ENCODE peak calls at places on chromosomes 4 and X, in four cellular contexts. W, X, H and D are unnamed samples.

GRCh38 chr4:153114771-153115321 is 89.4 kb upstream of the TRIM2 start:
- DNase-seq in W (no peak), H (no peak), X (peak; percentile 29), D (no peak)

GRCh38 chr4:127870688-127871087 is 10.0 kb upstream of the PLK4 start:
- DNase-seq in H (no peak), X (no peak), W (no peak), D (no peak)

GRCh38 chrX:15143050-15143824 is 126.6 kb downstream of the ASB9 start:
- DNase-seq in H (peak; percentile 83), X (peak; percentile 70), W (peak; percentile 20), D (peak; percentile 39)

GRCh38 chr4:184007891-184008290 is 102.8 kb downstream of the STOX2 start:
- DNase-seq in W (no peak), H (no peak), X (no peak), D (no peak)

GRCh38 chr4:74623041-74623440 is 171.3 kb downstream of the BTC start:
- DNase-seq in W (no peak), H (peak; percentile 62), X (peak; percentile 65), D (peak; percentile 18)

GRCh38 chr4:189974056-189974455 is 33.4 kb downstream of the FRG1 start:
- DNase-seq in W (no peak), H (no peak), X (no peak), D (no peak)

GRCh38 chr4:86791126-86791525 is 58.1 kb downstream of the SLC10A6 start:
- DNase-seq in H (no peak), X (no peak), W (no peak), D (peak; percentile 8)

GRCh38 chr4:17153572-17153971 is 255.1 kb upstream of the LDB2 start:
- DNase-seq in X (no peak), W (no peak), H (no peak), D (no peak)

GRCh38 chrX:130539721-130540321 is 138.0 kb downstream of the RBMX2 start:
- DNase-seq in X (peak; percentile 54), H (peak; percentile 69), W (peak; percentile 22), D (peak; percentile 28)

GRCh38 chr4:188305690-188306089 is 166.4 kb downstream of the TRIML1 start:
- DNase-seq in X (no peak), H (no peak), W (no peak), D (no peak)

GRCh38 chr4:77493829-77494551 is 111.6 kb upstream of the CXCL13 start:
- DNase-seq in X (no peak), W (no peak), H (no peak), D (no peak)

GRCh38 chrX:71669492-71669891 is 2.1 kb downstream of the LOC101059915 start:
- DNase-seq in W (no peak), H (no peak), X (no peak), D (no peak)

GRCh38 chrX:40987413-40987812 is 97.8 kb upstream of the USP9X start:
- DNase-seq in X (no peak), H (no peak), W (no peak), D (no peak)

GRCh38 chr4:53015681-53016080 is 153.6 kb downstream of the RASL11B start:
- DNase-seq in H (no peak), X (peak; percentile 77), W (peak; percentile 33), D (peak; percentile 49)

GRCh38 chr4:88027611-88028608 is 20.5 kb downstream of the PKD2 start:
- DNase-seq in W (no peak), H (no peak), X (peak; percentile 40), D (no peak)

GRCh38 chr4:25523405-25523804 is 132.2 kb upstream of the SLC34A2 start:
- DNase-seq in W (no peak), X (no peak), H (no peak), D (no peak)

GRCh38 chr4:48017108-48017527 is 546 bp downstream of the NIPAL1 start:
- DNase-seq in H (peak; percentile 78), W (no peak), X (peak; percentile 91), D (peak; percentile 60)

GRCh38 chr4:151324449-151325319 is 721 bp downstream of the SH3D19 start:
- DNase-seq in W (peak; percentile 45), X (peak; percentile 89), H (peak; percentile 86), D (peak; percentile 38)

GRCh38 chr4:3809028-3809427 is 42.8 kb downstream of the ADRA2C start:
- DNase-seq in W (no peak), X (no peak), H (no peak), D (no peak)

GRCh38 chr4:3809451-3810110 is 43.4 kb downstream of the ADRA2C start:
- DNase-seq in H (no peak), X (no peak), W (no peak), D (no peak)

GRCh38 chr4:3807861-3808521 is 41.8 kb downstream of the ADRA2C start:
- DNase-seq in X (no peak), H (no peak), W (no peak), D (no peak)

GRCh38 chr4:3807311-3807710 is 41.1 kb downstream of the ADRA2C start:
- DNase-seq in W (no peak), X (no peak), H (no peak), D (no peak)

GRCh38 chr4:3808597-3808996 is 42.4 kb downstream of the ADRA2C start:
- DNase-seq in H (no peak), X (no peak), W (no peak), D (no peak)
- TF ChIP-seq CTCF in H (no peak), X (no peak), W (no peak), D (no peak)

GRCh38 chr4:146041139-146042004 is 102.7 kb upstream of the ZNF827 start:
- DNase-seq in W (no peak), H (no peak), X (no peak), D (no peak)

GRCh38 chr4:146040623-146041022 is 102.0 kb upstream of the ZNF827 start:
- DNase-seq in W (no peak), H (no peak), X (no peak), D (no peak)
- TF ChIP-seq CTCF in W (no peak), H (no peak), X (no peak), D (no peak)

GRCh38 chr4:72567821-72568620 is 1.0 kb downstream of the ADAMTS3 start:
- DNase-seq in H (peak; percentile 50), X (peak; percentile 88), W (peak; percentile 64), D (peak; percentile 83)
- TF ChIP-seq CTCF in H (no peak), X (peak; percentile 45), W (no peak), D (no peak)

DNA sequence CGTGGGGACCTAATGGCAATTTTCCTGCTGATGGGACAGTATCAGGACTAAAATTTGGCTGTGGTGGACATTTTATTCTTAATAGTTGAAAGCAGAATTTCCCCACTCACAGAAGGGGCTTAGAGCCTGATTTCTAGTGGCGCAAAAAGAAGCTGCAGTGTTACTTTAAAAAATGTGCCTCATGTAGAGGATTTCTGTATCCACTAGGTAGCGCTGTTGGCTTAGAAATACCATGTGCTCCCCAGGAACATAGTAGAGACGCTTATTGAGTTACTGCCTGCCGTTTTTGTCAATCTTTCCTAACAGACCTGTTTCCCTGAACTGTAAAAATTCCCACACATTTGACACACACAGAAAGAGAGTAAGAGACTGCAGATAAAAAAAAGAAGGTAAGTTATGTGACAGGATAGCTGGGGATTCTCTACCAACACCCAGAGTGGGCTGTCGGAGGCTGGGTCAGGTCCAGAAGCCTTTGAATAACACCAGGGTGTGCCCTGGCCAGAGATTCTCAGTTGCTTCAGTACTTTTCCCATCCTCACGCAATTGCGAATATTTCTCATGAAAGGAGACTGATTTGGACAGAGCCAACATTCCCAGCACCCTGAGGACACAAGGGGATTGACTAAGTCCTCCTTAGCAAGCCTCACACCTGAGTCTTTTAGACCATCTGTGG is 88.4 kb downstream of the ZXDA start:
- DNase-seq in H (peak; percentile 53), W (no peak), X (no peak), D (peak; percentile 18)
- TF ChIP-seq CTCF in H (peak; percentile 79), W (peak; percentile 75), X (no peak), D (peak; percentile 61)

GRCh38 chr4:108172780-108173598 is 4.3 kb upstream of the LEF1 start:
- DNase-seq in H (peak; percentile 54), X (peak; percentile 82), W (no peak), D (peak; percentile 73)
- TF ChIP-seq CTCF in H (no peak), X (peak; percentile 1), W (no peak), D (no peak)

DNA sequence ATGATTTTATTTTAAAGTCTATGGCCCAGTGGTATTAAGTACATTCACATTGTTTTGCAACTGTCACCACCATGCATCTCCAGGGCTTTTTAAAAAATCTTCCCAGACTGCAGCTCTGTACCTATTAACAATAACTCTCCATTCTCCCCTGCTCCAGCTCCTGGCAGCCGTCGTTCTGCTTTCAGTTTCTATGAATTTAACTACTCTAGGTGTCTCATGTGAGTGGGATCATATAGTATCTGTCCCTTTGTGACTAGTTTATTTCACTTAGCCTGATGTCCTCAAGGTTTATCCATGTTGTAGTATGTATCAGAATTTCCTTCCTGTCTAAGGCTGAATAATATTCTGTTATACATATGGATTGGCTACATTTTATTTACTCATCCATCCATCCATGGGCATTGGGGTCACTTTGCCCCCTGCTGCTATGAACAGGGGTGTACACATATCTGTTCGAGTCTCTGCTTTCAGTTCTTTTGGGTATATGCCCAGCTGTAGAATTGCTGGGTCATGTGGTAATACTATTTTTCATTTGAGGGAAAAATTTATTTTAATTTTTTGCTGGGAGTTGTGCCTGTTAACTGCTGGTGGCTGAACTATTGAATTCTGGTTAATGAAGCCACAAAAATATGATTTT is 131.3 kb downstream of the ARHGAP10 start:
- DNase-seq in H (no peak), X (no peak), W (no peak), D (no peak)
- TF ChIP-seq CTCF in H (no peak), X (no peak), W (no peak), D (no peak)

GRCh38 chr4:14596904-14597303 is 405.4 kb upstream of the CPEB2 start:
- DNase-seq in W (no peak), X (no peak), H (no peak), D (no peak)
- TF ChIP-seq CTCF in W (no peak), X (no peak), H (no peak), D (peak; percentile 54)

GRCh38 chrX:24676403-24677024 is 17.2 kb upstream of the POLA1 start:
- DNase-seq in H (no peak), X (peak; percentile 43), W (no peak), D (no peak)
- TF ChIP-seq CTCF in H (peak; percentile 24), X (peak; percentile 59), W (no peak), D (peak; percentile 58)